ENCODE peak calls at places on chromosomes 6 and 20, in four cellular contexts. I, M, W and U are unnamed samples.

GRCh38 chr6:36230376-36230775 is 33.8 kb downstream of the BRPF3 start:
- DNase-seq in W (no peak), M (no peak), I (no peak), U (no peak)

GRCh38 chr6:75568965-75569364 is 32.7 kb upstream of the SENP6 start:
- DNase-seq in I (no peak), W (no peak), M (no peak), U (no peak)

GRCh38 chr6:26197736-26198625 is 110.8 kb downstream of the HFE start:
- DNase-seq in W (no peak), I (no peak), M (peak; percentile 62), U (no peak)

GRCh38 chr6:11393713-11394627 is 143.6 kb upstream of the TMEM170B start:
- DNase-seq in W (no peak), I (no peak), M (peak; percentile 54), U (no peak)

GRCh38 chr20:6866741-6867140 is 99.3 kb downstream of the BMP2 start:
- DNase-seq in I (no peak), M (no peak), W (no peak), U (no peak)

GRCh38 chr6:79913369-79913768 is 34.0 kb downstream of the ELOVL4 start:
- DNase-seq in W (no peak), I (no peak), M (no peak), U (no peak)

GRCh38 chr6:8329592-8329991 is 105.8 kb downstream of the SLC35B3 start:
- DNase-seq in I (no peak), M (no peak), W (no peak), U (no peak)

GRCh38 chr6:159691133-159691962 is 1.7 kb downstream of the SOD2 start:
- DNase-seq in W (peak; percentile 40), M (peak; percentile 93), I (peak; percentile 84), U (no peak)

GRCh38 chr20:3406481-3407425 is 716 bp downstream of the DNAAF9 start:
- DNase-seq in I (no peak), M (peak; percentile 16), W (peak; percentile 17), U (peak; percentile 30)

GRCh38 chr6:11552390-11552789 is 14.8 kb downstream of the TMEM170B start:
- DNase-seq in I (no peak), W (no peak), M (no peak), U (no peak)

GRCh38 chr20:59071224-59071623 is 28.6 kb upstream of the PRELID3B start:
- DNase-seq in I (no peak), W (no peak), M (no peak), U (no peak)

GRCh38 chr6:1590580-1590979 is 19.1 kb upstream of the FOXC1 start:
- DNase-seq in M (no peak), I (no peak), W (no peak), U (no peak)

GRCh38 chr6:89667872-89668556 is 29.5 kb upstream of the LYRM2 start:
- DNase-seq in W (no peak), M (no peak), I (no peak), U (no peak)

GRCh38 chr6:111534366-111534765 is 51.3 kb upstream of the REV3L start:
- DNase-seq in W (no peak), I (peak; percentile 7), M (no peak), U (no peak)

GRCh38 chr6:130018830-130019795 is 732 bp downstream of the L3MBTL3 start:
- DNase-seq in M (no peak), W (peak; percentile 44), I (peak; percentile 26), U (peak; percentile 40)

GRCh38 chr20:49591217-49591865 is 23.4 kb upstream of the PTGIS start:
- DNase-seq in W (no peak), I (no peak), M (no peak), U (no peak)

GRCh38 chr20:34915749-34916455 is 39.5 kb downstream of the ACSS2 start:
- DNase-seq in I (no peak), M (no peak), W (no peak), U (no peak)

GRCh38 chr20:34915131-34915530 is 38.7 kb downstream of the ACSS2 start:
- DNase-seq in W (no peak), M (no peak), I (no peak), U (no peak)

GRCh38 chr20:34921436-34921835 is 34.2 kb downstream of the GSS start:
- DNase-seq in M (no peak), I (no peak), W (no peak), U (no peak)

GRCh38 chr20:34920055-34920454 is 35.6 kb downstream of the GSS start:
- DNase-seq in M (no peak), I (no peak), W (no peak), U (no peak)

DNA sequence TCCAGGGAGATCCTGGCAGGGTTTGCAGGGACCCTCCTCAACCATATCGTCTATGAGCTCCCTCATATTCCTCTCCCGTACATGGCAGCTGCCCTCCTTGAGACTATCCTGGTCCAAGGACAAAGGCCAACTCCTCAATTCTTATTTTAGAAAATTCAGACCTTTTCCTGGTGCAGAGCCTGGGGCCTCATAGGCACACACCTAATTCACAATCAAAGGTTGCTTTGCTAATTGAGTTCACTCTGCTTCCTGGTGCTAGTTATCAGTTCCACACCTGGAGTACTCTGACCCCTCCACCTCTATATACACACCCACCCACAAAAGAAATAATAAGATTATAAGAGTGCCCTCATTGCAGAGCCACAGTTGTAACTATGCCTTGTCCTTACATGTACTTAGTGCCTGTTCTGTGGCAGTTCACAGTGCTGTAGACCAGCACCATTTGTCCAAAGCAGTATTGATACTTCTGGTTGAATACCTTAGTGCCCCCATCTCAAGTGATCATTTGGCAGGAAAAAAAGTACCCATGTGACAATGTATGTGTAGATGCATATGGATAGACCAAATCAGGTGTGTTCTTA is 38.7 kb downstream of the GSS start:
- DNase-seq in I (no peak), W (no peak), M (no peak), U (no peak)
- TF ChIP-seq HMGXB4 in I (no peak), W (no peak), M (no peak), U (no peak)

GRCh38 chr6:48080227-48081009 is 30.6 kb downstream of the PTCHD4 start:
- DNase-seq in I (no peak), W (no peak), M (peak; percentile 62), U (no peak)
- TF ChIP-seq ESRRA in I (no peak), W (no peak), M (no peak), U (no peak)

DNA sequence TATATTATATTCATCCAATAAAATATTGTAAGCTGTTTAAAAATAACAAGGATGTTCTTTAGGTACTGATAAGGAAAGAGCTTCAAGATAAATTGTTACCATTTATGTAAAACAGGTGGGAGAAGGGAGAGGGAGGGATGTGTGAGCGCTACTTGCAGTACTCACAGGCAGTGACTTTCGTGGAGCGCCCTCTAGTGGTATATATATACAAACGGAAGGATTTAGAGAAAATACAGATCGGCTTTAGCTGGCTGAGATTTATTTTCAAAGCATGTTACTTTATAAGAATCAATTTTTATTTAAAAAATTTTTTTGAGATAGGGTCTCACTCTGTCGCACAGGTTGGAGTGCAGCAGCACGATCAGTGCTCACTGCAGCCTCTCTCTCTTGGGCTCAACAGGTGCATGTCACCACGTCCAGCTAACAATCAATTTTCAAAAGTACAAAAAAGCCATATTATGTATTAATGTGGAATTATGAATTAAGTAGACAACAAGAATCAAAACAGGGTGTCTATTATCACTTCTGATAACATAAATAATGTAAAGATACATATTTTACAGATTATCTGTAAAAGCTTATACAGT is 3.3 kb upstream of the MOG start:
- DNase-seq in I (peak; percentile 79), W (peak; percentile 81), M (peak; percentile 69), U (no peak)
- TF ChIP-seq HMGXB4 in I (no peak), W (no peak), M (no peak), U (no peak)

GRCh38 chr20:43955244-43956191 is 40.9 kb downstream of the TOX2 start:
- DNase-seq in W (no peak), M (no peak), I (peak; percentile 79), U (no peak)
- TF ChIP-seq ESRRA in W (no peak), M (no peak), I (peak; percentile 84), U (no peak)

GRCh38 chr20:2305946-2306345 is 10.1 kb downstream of the TGM3 start:
- DNase-seq in I (peak; percentile 69), W (peak; percentile 11), M (peak; percentile 44), U (no peak)
- TF ChIP-seq HMGXB4 in I (no peak), W (no peak), M (no peak), U (no peak)

GRCh38 chr6:19837511-19838441 is 606 bp downstream of the ID4 start:
- DNase-seq in I (peak; percentile 17), M (peak; percentile 21), W (no peak), U (peak; percentile 51)

GRCh38 chr6:19834858-19835257 is 2.3 kb upstream of the ID4 start:
- DNase-seq in M (no peak), I (no peak), W (no peak), U (no peak)

GRCh38 chr6:19838442-19839236 is 1.5 kb downstream of the ID4 start:
- DNase-seq in W (no peak), I (peak; percentile 27), M (peak; percentile 95), U (peak; percentile 73)

GRCh38 chr6:19835605-19836004 is 1.6 kb upstream of the ID4 start:
- DNase-seq in M (no peak), I (no peak), W (no peak), U (no peak)

GRCh38 chr6:19836799-19837510 is at the start of gene ID4:
- DNase-seq in I (peak; percentile 80), W (no peak), M (no peak), U (peak; percentile 97)
- TF ChIP-seq ESRRA in I (no peak), W (no peak), M (no peak), U (no peak)

GRCh38 chr6:14194483-14194882 is 76.9 kb downstream of the CD83 start:
- DNase-seq in W (no peak), I (no peak), M (no peak), U (peak; percentile 23)

GRCh38 chr6:14196029-14196428 is 78.5 kb downstream of the CD83 start:
- DNase-seq in W (no peak), M (no peak), I (no peak), U (no peak)

GRCh38 chr6:14197118-14197517 is 79.5 kb downstream of the CD83 start:
- DNase-seq in M (no peak), I (no peak), W (peak; percentile 25), U (no peak)

GRCh38 chr6:14202947-14203346 is 85.4 kb downstream of the CD83 start:
- DNase-seq in M (no peak), I (no peak), W (no peak), U (no peak)

GRCh38 chr6:14200047-14200446 is 82.5 kb downstream of the CD83 start:
- DNase-seq in M (no peak), I (no peak), W (no peak), U (no peak)
- TF ChIP-seq HMGXB4 in M (no peak), I (no peak), W (no peak), U (no peak)

GRCh38 chr6:137043710-137044365 is 927 bp downstream of the IL20RA start:
- DNase-seq in W (no peak), I (peak; percentile 16), M (no peak), U (peak; percentile 39)
- TF ChIP-seq ESRRA in W (no peak), I (no peak), M (no peak), U (no peak)

GRCh38 chr6:131628726-131629125 is 684 bp upstream of the MED23 start:
- DNase-seq in I (no peak), W (no peak), M (no peak), U (no peak)

GRCh38 chr6:131631625-131632284 is 3.7 kb upstream of the MED23 start:
- DNase-seq in W (no peak), M (peak; percentile 46), I (no peak), U (no peak)

GRCh38 chr6:131627724-131628682 is at the start of gene MED23:
- DNase-seq in I (peak; percentile 93), M (peak; percentile 95), W (peak; percentile 90), U (peak; percentile 98)

GRCh38 chr6:131629656-131630055 is 1.6 kb upstream of the MED23 start:
- DNase-seq in W (peak; percentile 26), I (no peak), M (no peak), U (no peak)
- TF ChIP-seq HMGXB4 in W (no peak), I (no peak), M (no peak), U (no peak)

GRCh38 chr6:81767163-81768000 is 14.9 kb upstream of the TENT5A start:
- DNase-seq in M (peak; percentile 42), I (peak; percentile 38), W (no peak), U (no peak)
- TF ChIP-seq ESRRA in M (no peak), I (no peak), W (no peak), U (no peak)